ENCODE peak calls at places on chromosomes 4 and X, in four cellular contexts. One of them, this sample, is unnamed.

GRCh38 chrX:38974542-38974941 is 173.3 kb downstream of the MID1IP1 start:
- DNase-seq in choroid plexus epithelial cell: no peak
- DNase-seq in AG09309: no peak
- DNase-seq in fibroblast of mammary gland: no peak
- DNase-seq in this sample: no peak

GRCh38 chr4:121822796-121823504 is 733 bp downstream of the CCNA2 start:
- DNase-seq in choroid plexus epithelial cell: peak
- DNase-seq in AG09309: no peak
- DNase-seq in fibroblast of mammary gland: no peak
- DNase-seq in this sample: no peak

GRCh38 chrX:12497832-12498591 is 293.2 kb upstream of the PRPS2 start:
- DNase-seq in choroid plexus epithelial cell: no peak
- DNase-seq in AG09309: no peak
- DNase-seq in fibroblast of mammary gland: no peak
- DNase-seq in this sample: no peak

GRCh38 chr4:4901877-4902276 is 42.4 kb downstream of the MSX1 start:
- DNase-seq in choroid plexus epithelial cell: no peak
- DNase-seq in AG09309: no peak
- DNase-seq in fibroblast of mammary gland: no peak
- DNase-seq in this sample: no peak

GRCh38 chrX:120653000-120653399 is 23.1 kb upstream of the C1GALT1C1 start:
- DNase-seq in choroid plexus epithelial cell: no peak
- DNase-seq in AG09309: no peak
- DNase-seq in fibroblast of mammary gland: no peak
- DNase-seq in this sample: no peak

GRCh38 chr4:121951570-121952110 is at the start of gene TRPC3:
- DNase-seq in choroid plexus epithelial cell: peak
- DNase-seq in AG09309: no peak
- DNase-seq in fibroblast of mammary gland: no peak
- DNase-seq in this sample: peak

GRCh38 chrX:34656467-34656841 is 631 bp downstream of the TMEM47 start:
- DNase-seq in choroid plexus epithelial cell: no peak
- DNase-seq in AG09309: no peak
- DNase-seq in fibroblast of mammary gland: no peak
- DNase-seq in this sample: no peak

GRCh38 chr4:56433280-56433679 is 2.1 kb downstream of the PPAT start:
- DNase-seq in choroid plexus epithelial cell: no peak
- DNase-seq in AG09309: no peak
- DNase-seq in fibroblast of mammary gland: no peak
- DNase-seq in this sample: no peak

GRCh38 chrX:39903343-39903742 is 194.4 kb downstream of the BCOR start:
- DNase-seq in choroid plexus epithelial cell: peak
- DNase-seq in AG09309: peak
- DNase-seq in fibroblast of mammary gland: peak
- DNase-seq in this sample: no peak

GRCh38 chr4:152719856-152720556 is 40.2 kb upstream of the TMEM154 start:
- DNase-seq in choroid plexus epithelial cell: peak
- DNase-seq in AG09309: no peak
- DNase-seq in fibroblast of mammary gland: peak
- DNase-seq in this sample: no peak

GRCh38 chr4:82394896-82395295 is 21.1 kb upstream of the HNRNPD start:
- DNase-seq in choroid plexus epithelial cell: no peak
- DNase-seq in AG09309: no peak
- DNase-seq in fibroblast of mammary gland: no peak
- DNase-seq in this sample: no peak

GRCh38 chr4:143286058-143286457 is 50.6 kb upstream of the GAB1 start:
- DNase-seq in choroid plexus epithelial cell: no peak
- DNase-seq in AG09309: no peak
- DNase-seq in fibroblast of mammary gland: peak
- DNase-seq in this sample: no peak

GRCh38 chr4:116358633-116359222 is 726.6 kb downstream of the TRAM1L1 start:
- DNase-seq in choroid plexus epithelial cell: peak
- DNase-seq in AG09309: peak
- DNase-seq in fibroblast of mammary gland: peak
- DNase-seq in this sample: peak

GRCh38 chrX:22122510-22122909 is 90.4 kb downstream of the PHEX start:
- DNase-seq in choroid plexus epithelial cell: peak
- DNase-seq in AG09309: peak
- DNase-seq in fibroblast of mammary gland: peak
- DNase-seq in this sample: peak

GRCh38 chrX:71106427-71106826 is at the start of gene CXorf65:
- DNase-seq in choroid plexus epithelial cell: no peak
- DNase-seq in AG09309: no peak
- DNase-seq in fibroblast of mammary gland: peak
- DNase-seq in this sample: no peak

GRCh38 chr4:1359161-1359535 is 12.1 kb downstream of the UVSSA start:
- DNase-seq in choroid plexus epithelial cell: no peak
- DNase-seq in AG09309: no peak
- DNase-seq in fibroblast of mammary gland: no peak
- DNase-seq in this sample: no peak

GRCh38 chr4:1361391-1361790 is 14.4 kb downstream of the UVSSA start:
- DNase-seq in choroid plexus epithelial cell: no peak
- DNase-seq in AG09309: no peak
- DNase-seq in fibroblast of mammary gland: no peak
- DNase-seq in this sample: no peak

GRCh38 chr4:1362046-1362445 is 15.0 kb downstream of the UVSSA start:
- DNase-seq in choroid plexus epithelial cell: no peak
- DNase-seq in AG09309: no peak
- DNase-seq in fibroblast of mammary gland: no peak
- DNase-seq in this sample: no peak

GRCh38 chr4:1359976-1360375 is 13.0 kb downstream of the UVSSA start:
- DNase-seq in choroid plexus epithelial cell: no peak
- DNase-seq in AG09309: no peak
- DNase-seq in fibroblast of mammary gland: no peak
- DNase-seq in this sample: no peak

GRCh38 chr4:1360423-1361283 is 13.6 kb downstream of the UVSSA start:
- DNase-seq in choroid plexus epithelial cell: peak
- DNase-seq in AG09309: no peak
- DNase-seq in fibroblast of mammary gland: peak
- DNase-seq in this sample: no peak
- TF ChIP-seq CTCF in choroid plexus epithelial cell: peak
- TF ChIP-seq CTCF in AG09309: no peak
- TF ChIP-seq CTCF in fibroblast of mammary gland: no peak
- TF ChIP-seq CTCF in this sample: no peak

GRCh38 chr4:67332627-67333026 is 212.7 kb downstream of the CENPC start:
- DNase-seq in choroid plexus epithelial cell: peak
- DNase-seq in AG09309: no peak
- DNase-seq in fibroblast of mammary gland: peak
- DNase-seq in this sample: no peak
- TF ChIP-seq CTCF in choroid plexus epithelial cell: peak
- TF ChIP-seq CTCF in AG09309: peak
- TF ChIP-seq CTCF in fibroblast of mammary gland: peak
- TF ChIP-seq CTCF in this sample: peak

DNA sequence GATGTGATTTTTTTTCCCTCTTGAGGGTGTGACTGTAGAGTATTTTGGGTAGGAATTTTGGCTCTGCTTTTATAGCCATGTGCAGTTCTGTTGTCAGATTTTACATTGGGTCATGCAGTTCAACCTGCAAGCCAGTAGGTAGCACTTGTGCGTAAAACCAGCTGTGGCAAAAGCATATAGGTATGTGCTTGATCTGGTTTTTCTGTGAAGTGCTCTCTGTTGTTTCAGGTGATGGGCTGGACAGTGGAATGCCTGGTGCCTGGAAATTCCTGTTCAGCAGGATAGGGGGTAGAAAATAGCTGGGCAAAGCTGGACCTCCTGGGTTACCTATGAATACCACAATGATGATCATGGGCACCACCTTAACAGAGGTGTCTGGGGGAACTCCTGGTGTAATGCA is 584.2 kb upstream of the PCDH10 start:
- DNase-seq in choroid plexus epithelial cell: no peak
- DNase-seq in AG09309: no peak
- DNase-seq in fibroblast of mammary gland: no peak
- DNase-seq in this sample: no peak
- TF ChIP-seq CTCF in choroid plexus epithelial cell: no peak
- TF ChIP-seq CTCF in AG09309: no peak
- TF ChIP-seq CTCF in fibroblast of mammary gland: no peak
- TF ChIP-seq CTCF in this sample: no peak

GRCh38 chrX:143437439-143437838 is 79.8 kb downstream of the SPANXN3 start:
- DNase-seq in choroid plexus epithelial cell: no peak
- DNase-seq in AG09309: no peak
- DNase-seq in fibroblast of mammary gland: peak
- DNase-seq in this sample: no peak
- TF ChIP-seq CTCF in choroid plexus epithelial cell: no peak
- TF ChIP-seq CTCF in AG09309: no peak
- TF ChIP-seq CTCF in fibroblast of mammary gland: peak
- TF ChIP-seq CTCF in this sample: peak

This sample was measured in osteocyte.